ENCODE peak calls at places on chromosomes 12 and 14, in five cellular contexts. U is progenitor cell of endocrine pancreas, Q is ovary, T is A549, E is BJ. I is an unnamed sample.

GRCh38 chr14:64636980-64637429 is 67.2 kb upstream of the PLEKHG3 start:
- DNase-seq in Q (no peak), E (no peak), U (no peak), T (no peak), I (no peak)

GRCh38 chr12:29516431-29516875 is 19.0 kb upstream of the OVCH1 start:
- DNase-seq in E (peak), Q (no peak), U (no peak), T (no peak), I (no peak)

GRCh38 chr14:37596790-37597189 is 1.4 kb downstream of the TTC6 start:
- DNase-seq in T (no peak), Q (no peak), E (no peak), U (no peak), I (no peak)

GRCh38 chr12:65292241-65292640 is 13.8 kb downstream of the MSRB3 start:
- DNase-seq in Q (no peak), E (no peak), T (no peak), U (no peak), I (no peak)

GRCh38 chr12:52121848-52122838 is 42.6 kb downstream of the SMIM41 start:
- DNase-seq in Q (peak), U (peak), T (peak), E (no peak), I (peak)

GRCh38 chr14:34297786-34298520 is 164.1 kb downstream of the SPTSSA start:
- DNase-seq in Q (no peak), E (no peak), T (peak), U (no peak), I (no peak)

GRCh38 chr12:70267550-70267949 is 24.3 kb downstream of the CNOT2 start:
- DNase-seq in T (peak), E (no peak), Q (no peak), U (no peak), I (no peak)

GRCh38 chr12:93025145-93026103 is 96.3 kb upstream of the EEA1 start:
- DNase-seq in E (peak), Q (no peak), T (peak), U (no peak), I (peak)

GRCh38 chr12:104064842-104065441 is 611 bp downstream of the HCFC2 start:
- DNase-seq in T (peak), U (no peak), Q (no peak), E (no peak), I (peak)

GRCh38 chr14:55600784-55601561 is 21.0 kb downstream of the KTN1 start:
- DNase-seq in T (peak), E (peak), Q (no peak), U (no peak), I (no peak)

GRCh38 chr12:2686280-2686646 is 108.5 kb upstream of the FKBP4 start:
- DNase-seq in T (no peak), E (no peak), U (no peak), Q (no peak), I (no peak)

GRCh38 chr14:36940476-36940875 is 231.9 kb downstream of the SLC25A21 start:
- DNase-seq in E (no peak), Q (no peak), T (no peak), U (no peak), I (no peak)

GRCh38 chr14:79298373-79298772 is 912.9 kb downstream of the DIO2 start:
- DNase-seq in E (no peak), T (no peak), Q (no peak), U (no peak), I (no peak)

GRCh38 chr12:12734054-12734453 is 16.9 kb downstream of the CDKN1B start:
- DNase-seq in Q (no peak), T (no peak), E (peak), U (no peak), I (no peak)

GRCh38 chr12:31585271-31585670 is 5.7 kb downstream of the DENND5B start:
- DNase-seq in E (no peak), Q (no peak), T (peak), U (no peak), I (no peak)

DNA sequence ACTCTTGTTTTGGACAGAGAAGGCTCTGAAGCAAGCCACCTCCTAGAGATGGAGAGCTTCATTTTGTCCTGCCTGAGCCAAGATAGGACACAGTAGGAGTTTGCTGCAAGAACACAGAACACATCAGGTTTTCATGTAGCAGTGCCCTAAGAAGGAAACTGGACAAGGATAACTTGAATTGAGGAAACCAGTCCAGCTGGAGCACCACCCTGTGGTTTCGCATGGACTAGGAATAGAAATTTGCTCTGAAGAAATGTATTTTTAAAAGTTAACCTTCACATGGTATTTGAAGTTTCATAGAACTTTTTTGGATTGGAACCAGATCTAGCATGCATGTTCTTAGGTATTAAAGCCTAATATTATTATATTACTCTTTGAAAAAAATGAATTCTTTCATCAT is 68.8 kb downstream of the RERG start:
- DNase-seq in Q (no peak), T (peak), U (no peak), E (no peak), I (no peak)
- TF ChIP-seq CTCF in Q (no peak), T (no peak), U (peak), E (peak), I (no peak)

GRCh38 chr14:92534863-92535654 is 21.5 kb downstream of the RIN3 start:
- DNase-seq in E (no peak), Q (no peak), U (no peak), T (no peak), I (no peak)

GRCh38 chr14:92540472-92541048 is 27.0 kb downstream of the RIN3 start:
- DNase-seq in T (peak), Q (peak), U (no peak), E (peak), I (no peak)

GRCh38 chr14:92539875-92540274 is 26.3 kb downstream of the RIN3 start:
- DNase-seq in U (no peak), E (no peak), T (no peak), Q (peak), I (no peak)

GRCh38 chr14:92539419-92539818 is 25.8 kb downstream of the RIN3 start:
- DNase-seq in Q (no peak), U (no peak), T (no peak), E (no peak), I (no peak)

DNA sequence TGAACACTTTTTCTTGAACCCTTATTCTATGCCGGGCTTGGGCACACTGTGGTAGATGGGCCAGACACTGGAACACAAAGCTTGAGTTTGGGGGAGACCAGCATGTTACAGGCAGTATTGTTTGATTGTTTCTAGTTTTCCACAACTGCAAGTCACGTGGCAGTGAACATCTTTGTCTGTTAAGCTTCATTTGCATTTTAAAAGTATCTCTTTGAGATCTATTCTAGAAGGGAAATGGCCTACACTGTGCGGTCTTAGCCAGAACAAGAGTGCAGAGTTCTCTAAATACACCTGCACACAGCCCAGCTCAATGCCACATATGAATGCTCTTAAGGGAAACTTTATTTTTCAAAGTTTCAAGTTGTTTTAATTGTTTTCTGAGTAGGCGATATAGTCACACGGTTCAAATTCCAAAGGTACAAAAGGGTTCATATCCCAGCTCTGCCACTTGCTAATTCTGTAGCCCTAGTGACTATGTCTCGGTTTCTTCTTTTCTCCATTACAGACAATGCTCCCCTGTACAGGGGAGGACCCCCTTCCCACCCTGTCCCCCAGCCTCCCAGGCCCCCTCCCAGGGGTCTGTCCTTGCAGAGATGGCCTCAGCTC is 24.9 kb downstream of the RIN3 start:
- DNase-seq in U (no peak), Q (no peak), E (no peak), T (no peak), I (no peak)
- TF ChIP-seq CTCF in U (no peak), Q (no peak), E (no peak), T (no peak), I (no peak)

GRCh38 chr14:103847439-103847953 is at the start of gene PPP1R13B:
- DNase-seq in Q (peak), E (peak), T (peak), U (peak), I (peak)
- TF ChIP-seq CTCF in Q (no peak), E (no peak), T (no peak), U (no peak), I (no peak)

GRCh38 chr14:23054000-23054811 is 3.1 kb downstream of the CDH24 start:
- DNase-seq in E (no peak), T (no peak), U (no peak), Q (peak), I (peak)
- TF ChIP-seq CTCF in E (peak), T (no peak), U (no peak), Q (no peak), I (peak)

GRCh38 chr12:78096909-78097597 is 266.4 kb downstream of the NAV3 start:
- DNase-seq in E (peak), Q (no peak), T (no peak), U (no peak), I (no peak)
- TF ChIP-seq CTCF in E (peak), Q (no peak), T (no peak), U (no peak), I (no peak)

I was measured in endothelial cell.